ENCODE peak calls at places on chromosome X, in seven cellular contexts. One of them, this sample, is unnamed.

GRCh38 chrX:41538707-41539106 is 91.6 kb downstream of the NYX start:
- DNase-seq in NCI-H82: no peak
- DNase-seq in AG08395: no peak
- DNase-seq in T-cell: no peak
- DNase-seq in CMK: no peak
- DNase-seq in dorsolateral prefrontal cortex: no peak
- DNase-seq in cardiac muscle cell: no peak
- DNase-seq in this sample: no peak

GRCh38 chrX:39398215-39398972 is 597.1 kb downstream of the MID1IP1 start:
- DNase-seq in NCI-H82: no peak
- DNase-seq in AG08395: no peak
- DNase-seq in T-cell: no peak
- DNase-seq in CMK: no peak
- DNase-seq in dorsolateral prefrontal cortex: no peak
- DNase-seq in cardiac muscle cell: no peak
- DNase-seq in this sample: no peak

GRCh38 chrX:30615229-30615628 is 37.7 kb upstream of the TASL start:
- DNase-seq in NCI-H82: no peak
- DNase-seq in AG08395: no peak
- DNase-seq in T-cell: no peak
- DNase-seq in CMK: no peak
- DNase-seq in dorsolateral prefrontal cortex: no peak
- DNase-seq in cardiac muscle cell: peak; percentile 36
- DNase-seq in this sample: no peak

GRCh38 chrX:115679460-115679859 is 118.5 kb downstream of the PLS3 start:
- DNase-seq in NCI-H82: peak; percentile 55
- DNase-seq in AG08395: peak; percentile 22
- DNase-seq in T-cell: no peak
- DNase-seq in CMK: no peak
- DNase-seq in dorsolateral prefrontal cortex: no peak
- DNase-seq in cardiac muscle cell: peak; percentile 50
- DNase-seq in this sample: no peak

GRCh38 chrX:100980608-100981497 is 11.3 kb downstream of the ARL13A start:
- DNase-seq in NCI-H82: no peak
- DNase-seq in AG08395: no peak
- DNase-seq in T-cell: no peak
- DNase-seq in CMK: no peak
- DNase-seq in dorsolateral prefrontal cortex: no peak
- DNase-seq in cardiac muscle cell: peak; percentile 62
- DNase-seq in this sample: no peak

GRCh38 chrX:71652405-71652804 is 14.9 kb upstream of the LOC101059915 start:
- DNase-seq in NCI-H82: peak; percentile 71
- DNase-seq in AG08395: peak; percentile 72
- DNase-seq in T-cell: peak; percentile 59
- DNase-seq in CMK: no peak
- DNase-seq in dorsolateral prefrontal cortex: no peak
- DNase-seq in cardiac muscle cell: peak; percentile 65
- DNase-seq in this sample: peak; percentile 49

GRCh38 chrX:37746951-37747350 is 32.9 kb upstream of the CYBB start:
- DNase-seq in NCI-H82: no peak
- DNase-seq in AG08395: no peak
- DNase-seq in T-cell: no peak
- DNase-seq in CMK: no peak
- DNase-seq in dorsolateral prefrontal cortex: no peak
- DNase-seq in cardiac muscle cell: no peak
- DNase-seq in this sample: peak; percentile 10

GRCh38 chrX:10922158-10922557 is 189.0 kb upstream of the HCCS start:
- DNase-seq in NCI-H82: no peak
- DNase-seq in AG08395: peak; percentile 80
- DNase-seq in T-cell: no peak
- DNase-seq in CMK: no peak
- DNase-seq in dorsolateral prefrontal cortex: no peak
- DNase-seq in cardiac muscle cell: peak; percentile 84
- DNase-seq in this sample: no peak

GRCh38 chrX:131614241-131614640 is 70.4 kb downstream of the OR13H1 start:
- DNase-seq in NCI-H82: no peak
- DNase-seq in AG08395: no peak
- DNase-seq in T-cell: no peak
- DNase-seq in CMK: no peak
- DNase-seq in dorsolateral prefrontal cortex: no peak
- DNase-seq in cardiac muscle cell: no peak
- DNase-seq in this sample: no peak

GRCh38 chrX:129649268-129650182 is 5.2 kb downstream of the APLN start:
- DNase-seq in NCI-H82: no peak
- DNase-seq in AG08395: peak; percentile 44
- DNase-seq in T-cell: no peak
- DNase-seq in CMK: no peak
- DNase-seq in dorsolateral prefrontal cortex: no peak
- DNase-seq in cardiac muscle cell: peak; percentile 37
- DNase-seq in this sample: no peak

GRCh38 chrX:80216086-80216485 is 201.5 kb downstream of the TBX22 start:
- DNase-seq in NCI-H82: no peak
- DNase-seq in AG08395: no peak
- DNase-seq in T-cell: no peak
- DNase-seq in CMK: no peak
- DNase-seq in dorsolateral prefrontal cortex: no peak
- DNase-seq in cardiac muscle cell: peak; percentile 69
- DNase-seq in this sample: no peak

GRCh38 chrX:135393046-135393445 is 28.7 kb upstream of the SMIM10L2A start:
- DNase-seq in NCI-H82: no peak
- DNase-seq in AG08395: no peak
- DNase-seq in T-cell: no peak
- DNase-seq in CMK: no peak
- DNase-seq in dorsolateral prefrontal cortex: no peak
- DNase-seq in cardiac muscle cell: no peak
- DNase-seq in this sample: no peak

GRCh38 chrX:34365482-34365881 is 233.4 kb upstream of the FAM47A start:
- DNase-seq in NCI-H82: peak; percentile 13
- DNase-seq in AG08395: peak; percentile 15
- DNase-seq in T-cell: no peak
- DNase-seq in CMK: no peak
- DNase-seq in dorsolateral prefrontal cortex: no peak
- DNase-seq in cardiac muscle cell: peak; percentile 54
- DNase-seq in this sample: no peak

GRCh38 chrX:110125435-110125834 is 122.5 kb downstream of the TMEM164 start:
- DNase-seq in NCI-H82: peak; percentile 78
- DNase-seq in AG08395: no peak
- DNase-seq in T-cell: no peak
- DNase-seq in CMK: no peak
- DNase-seq in dorsolateral prefrontal cortex: no peak
- DNase-seq in cardiac muscle cell: no peak
- DNase-seq in this sample: no peak

GRCh38 chrX:74636749-74637314 is 22.4 kb upstream of the RLIM start:
- DNase-seq in NCI-H82: no peak
- DNase-seq in AG08395: no peak
- DNase-seq in T-cell: no peak
- DNase-seq in CMK: no peak
- DNase-seq in dorsolateral prefrontal cortex: no peak
- DNase-seq in cardiac muscle cell: no peak
- DNase-seq in this sample: no peak

GRCh38 chrX:77114501-77114900 is 332.7 kb upstream of the FGF16 start:
- DNase-seq in NCI-H82: no peak
- DNase-seq in AG08395: no peak
- DNase-seq in T-cell: no peak
- DNase-seq in CMK: no peak
- DNase-seq in dorsolateral prefrontal cortex: no peak
- DNase-seq in cardiac muscle cell: no peak
- DNase-seq in this sample: no peak

GRCh38 chrX:153941331-153942252 is 2.9 kb downstream of the RENBP start:
- DNase-seq in NCI-H82: no peak
- DNase-seq in AG08395: no peak
- DNase-seq in T-cell: no peak
- DNase-seq in CMK: peak; percentile 81
- DNase-seq in dorsolateral prefrontal cortex: no peak
- DNase-seq in cardiac muscle cell: no peak
- DNase-seq in this sample: no peak

GRCh38 chrX:134423606-134424005 is 36.4 kb upstream of the HPRT1 start:
- DNase-seq in NCI-H82: peak; percentile 36
- DNase-seq in AG08395: peak; percentile 44
- DNase-seq in T-cell: no peak
- DNase-seq in CMK: no peak
- DNase-seq in dorsolateral prefrontal cortex: no peak
- DNase-seq in cardiac muscle cell: peak; percentile 50
- DNase-seq in this sample: peak; percentile 7